ENCODE peak calls at places on chromosomes 1 and 21, in seven cellular contexts. A is tibial artery, U is fibroblast of lung, R is HCT116, W is heart right ventricle, Y is left lung, K is ovary. F is an unnamed sample.

GRCh38 chr1:87017994-87018672 is 103.7 kb downstream of the HS2ST1 start:
- DNase-seq in Y (no peak), W (no peak), U (peak; percentile 16), K (no peak), R (no peak), A (no peak), F (no peak)

GRCh38 chr21:34510148-34511142 is 1.6 kb downstream of the KCNE1 start:
- DNase-seq in Y (peak; percentile 94), W (peak; percentile 81), R (peak; percentile 18), U (peak; percentile 70), A (peak; percentile 86), K (no peak), F (peak; percentile 39)

GRCh38 chr1:228990906-228991569 is 255.8 kb downstream of the RHOU start:
- DNase-seq in K (no peak), W (no peak), U (no peak), A (no peak), Y (no peak), R (no peak), F (no peak)

GRCh38 chr21:45153358-45154318 is 79.3 kb downstream of the ADARB1 start:
- DNase-seq in R (no peak), A (no peak), Y (no peak), U (peak; percentile 18), K (no peak), W (no peak), F (no peak)

GRCh38 chr1:114342376-114342775 is 168.6 kb downstream of the TRIM33 start:
- DNase-seq in A (no peak), K (no peak), R (no peak), Y (no peak), W (no peak), U (no peak), F (no peak)

GRCh38 chr1:70706381-70707173 is 295.5 kb downstream of the CTH start:
- DNase-seq in R (no peak), A (no peak), Y (peak; percentile 69), K (no peak), W (no peak), U (no peak), F (no peak)

GRCh38 chr21:27258756-27259429 is 292.0 kb upstream of the ADAMTS5 start:
- DNase-seq in U (no peak), R (no peak), K (peak; percentile 30), A (no peak), Y (no peak), W (no peak), F (no peak)

GRCh38 chr1:74506311-74506710 is 6.1 kb downstream of the LRRC53 start:
- DNase-seq in U (no peak), W (no peak), K (no peak), Y (no peak), R (no peak), A (no peak), F (peak; percentile 15)

GRCh38 chr1:27598288-27598687 is 5.7 kb downstream of the AHDC1 start:
- DNase-seq in R (no peak), W (peak; percentile 84), K (peak; percentile 81), Y (no peak), U (no peak), A (peak; percentile 92), F (peak; percentile 88)

GRCh38 chr1:161399257-161399998 is 31.8 kb upstream of the CFAP126 start:
- DNase-seq in W (peak; percentile 90), A (peak; percentile 94), R (peak; percentile 88), K (peak; percentile 86), Y (peak; percentile 94), U (peak; percentile 94), F (peak; percentile 86)

GRCh38 chr1:86706018-86706417 is 1.6 kb downstream of the SH3GLB1 start:
- DNase-seq in R (no peak), K (no peak), Y (no peak), W (no peak), U (no peak), A (no peak), F (no peak)

GRCh38 chr21:45568383-45568782 is 26.1 kb upstream of the SLC19A1 start:
- DNase-seq in U (no peak), K (no peak), W (no peak), R (no peak), Y (no peak), A (no peak), F (no peak)

GRCh38 chr1:66302184-66302742 is 231.7 kb upstream of the SGIP1 start:
- DNase-seq in U (no peak), A (no peak), W (no peak), Y (no peak), R (no peak), K (no peak), F (no peak)

GRCh38 chr1:66300986-66301451 is 232.9 kb upstream of the SGIP1 start:
- DNase-seq in U (peak; percentile 68), A (no peak), K (no peak), W (no peak), R (no peak), Y (no peak), F (no peak)

GRCh38 chr1:66298427-66298826 is 235.5 kb upstream of the SGIP1 start:
- DNase-seq in Y (peak; percentile 70), K (no peak), A (no peak), R (peak; percentile 68), W (no peak), U (no peak), F (no peak)

GRCh38 chr1:66302810-66303209 is 231.1 kb upstream of the SGIP1 start:
- DNase-seq in A (no peak), R (no peak), Y (no peak), W (no peak), K (no peak), U (no peak), F (no peak)

GRCh38 chr1:66300280-66300973 is 233.5 kb upstream of the SGIP1 start:
- DNase-seq in Y (no peak), U (no peak), W (no peak), A (no peak), K (no peak), R (no peak), F (no peak)
- H3K4me3 ChIP-seq in Y (no peak overlapping the region), U (no peak overlapping the region), W (no peak overlapping the region), A (no peak overlapping the region), K (no peak overlapping the region), R (peak overlapping the region; percentile 46), F (no peak overlapping the region)

DNA sequence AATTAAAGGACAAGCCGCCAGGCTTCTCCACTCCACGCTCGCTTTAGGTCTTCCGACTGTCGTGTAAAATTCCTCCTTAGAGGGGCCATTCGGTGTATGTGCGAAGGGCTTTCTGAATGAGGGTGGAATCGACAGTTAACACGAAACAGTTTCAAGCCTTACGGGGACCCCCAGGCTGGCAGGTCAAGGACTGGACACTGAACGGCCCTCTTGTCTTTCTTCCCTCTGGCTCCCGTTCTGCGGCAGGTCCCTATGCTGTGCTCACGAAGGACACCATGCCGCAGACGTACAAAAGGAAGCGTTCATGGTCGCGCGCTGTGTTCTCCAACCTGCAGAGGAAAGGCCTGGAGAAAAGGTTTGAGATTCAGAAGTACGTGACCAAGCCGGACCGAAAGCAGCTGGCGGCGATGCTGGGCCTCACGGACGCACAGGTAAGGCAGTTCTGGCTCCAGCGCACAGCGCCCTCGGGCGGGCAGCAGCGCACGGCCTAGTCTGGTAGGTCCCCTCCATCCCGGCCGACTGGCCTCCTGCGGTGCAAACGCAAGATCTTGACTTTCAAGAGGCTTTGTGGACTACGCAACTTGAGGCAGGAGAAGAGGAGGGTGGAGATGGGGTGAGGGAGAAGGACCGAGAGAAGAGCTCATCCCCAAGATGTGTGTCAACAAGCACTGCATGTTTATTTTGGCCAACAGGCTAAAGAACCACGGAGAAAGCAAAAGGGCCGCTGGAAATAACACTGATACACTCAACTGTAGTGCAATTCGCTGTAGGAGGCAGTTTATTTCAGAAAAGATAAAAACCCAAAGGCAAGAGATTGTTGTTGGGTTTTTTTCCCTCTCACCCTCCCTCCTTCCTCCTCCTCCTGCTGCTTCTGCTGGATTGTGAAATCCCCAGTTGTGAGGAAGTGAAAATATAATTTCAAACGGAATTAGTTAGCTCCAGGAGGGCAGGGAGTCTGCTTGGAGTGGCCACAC is 3.0 kb downstream of the HLX start:
- DNase-seq in R (no peak), W (no peak), A (no peak), U (peak; percentile 82), Y (no peak), K (no peak), F (no peak)
- TF ChIP-seq CTCF in R (no peak), W (no peak), A (no peak), U (peak; percentile 48), Y (peak; percentile 15), K (no peak), F (no peak)

DNA sequence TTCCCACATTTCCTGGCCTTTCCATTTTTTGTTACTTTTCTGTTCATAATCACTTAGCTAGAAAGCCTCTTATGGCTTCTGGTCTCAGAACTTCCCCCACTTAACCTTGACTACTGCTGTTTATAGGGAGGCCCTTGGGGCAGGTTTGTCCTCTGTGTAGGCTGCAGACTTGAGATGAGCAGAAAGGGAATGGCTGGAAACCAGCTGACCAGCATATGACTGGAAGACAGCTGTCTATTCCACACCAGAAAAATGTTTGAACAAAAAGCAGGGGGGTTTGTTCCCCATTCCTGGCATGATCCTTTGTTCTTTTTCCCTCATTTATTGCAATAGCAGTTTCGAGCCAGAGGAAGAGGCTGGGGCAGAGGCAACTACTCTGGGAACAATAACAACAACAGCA is 4.9 kb upstream of the SH3D21 start:
- DNase-seq in A (no peak), U (no peak), R (no peak), Y (no peak), K (no peak), W (no peak), F (no peak)
- H3K36me3 ChIP-seq in A (peaks cover 71% of the 10 kb centered on the region), U (peaks cover 32% of the 10 kb centered on the region), R (peaks cover 50% of the 10 kb centered on the region), Y (no peaks in the 10 kb centered on the region), K (no peaks in the 10 kb centered on the region), W (peaks cover 44% of the 10 kb centered on the region), F (peaks cover 35% of the 10 kb centered on the region)

DNA sequence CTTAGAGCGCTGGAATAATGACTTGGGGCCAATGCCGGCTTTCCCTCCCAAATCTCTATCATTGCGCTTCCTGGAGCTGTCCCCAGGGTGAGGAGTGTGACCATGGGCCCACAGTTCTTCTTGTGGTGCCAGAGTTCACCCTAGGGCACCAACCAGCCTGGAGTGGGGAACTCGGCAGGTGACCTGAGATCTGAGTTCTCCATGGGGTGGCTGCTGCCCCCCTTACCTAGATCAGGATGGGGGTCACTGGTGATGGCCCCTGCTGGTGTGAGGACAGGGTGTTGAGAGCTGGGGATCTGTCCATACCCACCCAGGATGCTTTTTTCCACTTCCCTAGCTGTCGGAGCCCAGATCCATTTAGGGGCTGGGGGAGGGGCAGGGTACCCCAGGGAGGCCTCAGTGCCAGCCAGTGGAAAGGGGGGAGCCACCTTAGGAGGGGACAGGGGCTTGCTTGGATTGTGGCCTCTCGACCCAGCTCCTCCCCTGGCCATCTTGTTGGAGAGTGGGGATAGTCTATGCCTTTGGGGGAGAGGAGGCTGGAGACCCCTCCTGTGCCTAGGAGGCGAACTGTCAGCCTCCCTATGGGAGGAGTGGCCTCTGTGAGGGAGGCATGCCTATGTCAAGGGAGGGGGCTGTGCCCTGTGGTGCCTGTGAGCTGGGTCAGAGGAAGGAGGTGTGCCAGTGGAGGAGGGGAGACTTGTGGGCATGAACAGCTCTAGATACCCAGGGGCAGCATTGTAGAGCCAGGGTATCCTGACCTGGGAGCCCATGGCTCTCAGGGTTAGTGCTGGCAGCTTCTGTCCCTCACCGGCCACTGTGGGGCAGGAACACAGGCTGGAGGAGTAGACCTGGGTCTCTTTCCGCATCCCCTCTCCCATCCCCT is 1.8 kb downstream of the FOXO6 start:
- DNase-seq in U (no peak), R (no peak), A (peak; percentile 57), Y (no peak), K (peak; percentile 43), W (no peak), F (no peak)
- H3K4me3 ChIP-seq in U (no peak overlapping the region), R (no peak overlapping the region), A (no peak overlapping the region), Y (no peak overlapping the region), K (peak overlapping the region; percentile 61), W (peak overlapping the region; percentile 64), F (peak overlapping the region; percentile 43)

DNA sequence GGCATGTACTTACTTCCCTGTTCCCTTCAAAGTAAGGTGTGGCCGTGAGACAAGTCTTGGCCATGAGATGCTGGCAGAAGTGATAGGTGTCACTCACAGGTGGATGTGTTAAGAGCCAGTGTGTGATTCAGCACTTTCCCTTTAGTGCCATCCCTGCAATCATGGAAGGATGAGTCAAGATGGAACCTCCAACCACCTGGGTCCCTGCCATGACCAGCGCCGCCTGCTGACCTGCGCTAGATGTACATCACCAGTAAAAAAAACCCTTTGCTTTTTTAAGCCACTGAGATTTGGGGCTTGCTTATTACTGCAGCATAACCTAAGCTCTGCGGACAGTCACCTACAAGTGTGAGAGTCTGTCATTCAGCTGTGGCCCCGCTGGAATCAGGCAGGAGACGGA is 71.7 kb downstream of the TOMM20 start:
- DNase-seq in K (no peak), W (no peak), Y (no peak), R (no peak), U (no peak), A (peak; percentile 49), F (no peak)
- TF ChIP-seq CTCF in K (no peak), W (no peak), Y (no peak), R (peak; percentile 43), U (peak; percentile 15), A (no peak), F (no peak)